ENCODE peak calls at places on chromosome 1, in nine cellular contexts. E, L, U, N, P, Z, K, G and S are unnamed samples. For H3K4me1 and H3K36me3, the result is how much of the 10 kb centered on the place peaks cover.

GRCh38 chr1:151314137-151314875 is 12.9 kb downstream of the PI4KB start:
- DNase-seq in E (peak), L (peak), U (peak), N (peak), P (peak), Z (peak), K (peak), G (no peak), S (peak)

GRCh38 chr1:2538376-2538775 is 8.3 kb upstream of the HES5 start:
- DNase-seq in E (no peak), L (no peak), U (no peak), N (no peak), P (no peak), Z (no peak), K (no peak), G (no peak), S (no peak)

GRCh38 chr1:48979940-48980339 is 203.2 kb upstream of the BEND5 start:
- DNase-seq in E (no peak), L (no peak), U (no peak), N (no peak), P (no peak), Z (no peak), K (no peak), G (no peak), S (no peak)

GRCh38 chr1:30295674-30296073 is 427.7 kb downstream of the MATN1 start:
- DNase-seq in E (no peak), L (no peak), U (no peak), N (peak), P (no peak), Z (no peak), K (peak), G (no peak), S (no peak)

GRCh38 chr1:37261129-37261528 is 213.3 kb upstream of the ZC3H12A start:
- DNase-seq in E (no peak), L (no peak), U (no peak), N (no peak), P (no peak), Z (no peak), K (no peak), G (no peak), S (no peak)

GRCh38 chr1:202860744-202861419 is 28.1 kb downstream of the RABIF start:
- DNase-seq in E (no peak), L (peak), U (peak), N (no peak), P (peak), Z (peak), K (peak), G (peak), S (peak)

GRCh38 chr1:196078691-196079090 is 529.5 kb downstream of the KCNT2 start:
- DNase-seq in E (no peak), L (no peak), U (no peak), N (no peak), P (no peak), Z (no peak), K (no peak), G (no peak), S (no peak)

GRCh38 chr1:193181985-193182384 is 4.4 kb downstream of the B3GALT2 start:
- DNase-seq in E (no peak), L (no peak), U (no peak), N (no peak), P (peak), Z (no peak), K (no peak), G (no peak), S (no peak)

GRCh38 chr1:187067160-187067559 is 238.4 kb downstream of the PLA2G4A start:
- DNase-seq in E (no peak), L (peak), U (no peak), N (no peak), P (no peak), Z (no peak), K (peak), G (no peak), S (no peak)

DNA sequence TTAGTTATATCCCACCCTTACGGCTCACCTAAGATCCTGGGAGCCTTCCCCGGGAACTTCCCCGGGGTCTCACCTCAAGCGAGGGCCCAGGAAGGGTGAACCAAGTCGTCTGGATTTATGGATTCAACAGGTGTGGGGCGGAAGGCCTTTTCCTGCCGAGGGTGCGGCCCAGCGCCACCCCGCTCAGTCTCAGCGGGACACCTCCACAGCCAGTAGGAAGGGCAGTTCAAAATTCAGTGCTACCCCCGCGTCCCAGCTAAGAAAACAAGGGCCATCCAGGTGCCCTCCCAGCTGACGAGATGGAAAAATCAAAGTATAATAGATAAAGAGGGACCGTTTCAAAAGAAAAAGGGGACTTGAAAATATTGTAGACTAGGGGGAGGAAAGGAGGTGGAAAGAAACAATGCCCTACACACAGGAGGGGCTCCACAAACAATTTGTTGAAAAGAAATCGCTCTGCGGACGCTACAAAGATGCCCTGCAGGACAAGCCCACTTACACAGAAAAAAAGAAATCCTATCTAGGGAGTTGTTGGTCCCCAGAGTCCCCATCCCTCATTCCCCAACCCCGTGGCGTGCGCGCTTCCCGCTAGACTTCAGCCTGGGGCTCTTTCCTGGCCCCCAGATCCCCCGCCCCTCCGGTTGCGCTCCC is 1.3 kb downstream of the SLC2A1 start:
- DNase-seq in E (no peak), L (no peak), U (no peak), N (no peak), P (peak), Z (peak), K (no peak), G (no peak), S (no peak)
- H3K4me1 ChIP-seq in E (half or more), L (half or more), U (under half), N (under half), P (under half), Z (under half), K (half or more), G (under half), S (under half)

GRCh38 chr1:12309783-12310742 is 80.2 kb downstream of the VPS13D start:
- DNase-seq in E (no peak), L (no peak), U (no peak), N (no peak), P (no peak), Z (peak), K (no peak), G (no peak), S (no peak)
- H3K36me3 ChIP-seq in E (half or more), L (half or more), U (under half), N (half or more), P (half or more), Z (under half), K (half or more), G (under half), S (under half)

GRCh38 chr1:42956739-42957138 is 1.9 kb downstream of the SLC2A1 start:
- DNase-seq in E (no peak), L (no peak), U (no peak), N (no peak), P (no peak), Z (no peak), K (no peak), G (no peak), S (no peak)

GRCh38 chr1:42955311-42956063 is 3.2 kb downstream of the SLC2A1 start:
- DNase-seq in E (no peak), L (no peak), U (no peak), N (no peak), P (no peak), Z (no peak), K (no peak), G (no peak), S (no peak)

GRCh38 chr1:42952353-42953001 is 6.2 kb downstream of the SLC2A1 start:
- DNase-seq in E (no peak), L (no peak), U (no peak), N (no peak), P (peak), Z (peak), K (no peak), G (no peak), S (no peak)

GRCh38 chr1:42951588-42951987 is 7.1 kb downstream of the SLC2A1 start:
- DNase-seq in E (no peak), L (no peak), U (no peak), N (no peak), P (no peak), Z (no peak), K (no peak), G (no peak), S (no peak)

GRCh38 chr1:42953182-42954180 is 5.2 kb downstream of the SLC2A1 start:
- DNase-seq in E (no peak), L (no peak), U (no peak), N (no peak), P (peak), Z (no peak), K (no peak), G (no peak), S (no peak)
- H3K4me3 ChIP-seq in E (peak), L (no peak), U (no peak), N (no peak), P (no peak), Z (no peak), K (no peak), G (no peak), S (no peak)

DNA sequence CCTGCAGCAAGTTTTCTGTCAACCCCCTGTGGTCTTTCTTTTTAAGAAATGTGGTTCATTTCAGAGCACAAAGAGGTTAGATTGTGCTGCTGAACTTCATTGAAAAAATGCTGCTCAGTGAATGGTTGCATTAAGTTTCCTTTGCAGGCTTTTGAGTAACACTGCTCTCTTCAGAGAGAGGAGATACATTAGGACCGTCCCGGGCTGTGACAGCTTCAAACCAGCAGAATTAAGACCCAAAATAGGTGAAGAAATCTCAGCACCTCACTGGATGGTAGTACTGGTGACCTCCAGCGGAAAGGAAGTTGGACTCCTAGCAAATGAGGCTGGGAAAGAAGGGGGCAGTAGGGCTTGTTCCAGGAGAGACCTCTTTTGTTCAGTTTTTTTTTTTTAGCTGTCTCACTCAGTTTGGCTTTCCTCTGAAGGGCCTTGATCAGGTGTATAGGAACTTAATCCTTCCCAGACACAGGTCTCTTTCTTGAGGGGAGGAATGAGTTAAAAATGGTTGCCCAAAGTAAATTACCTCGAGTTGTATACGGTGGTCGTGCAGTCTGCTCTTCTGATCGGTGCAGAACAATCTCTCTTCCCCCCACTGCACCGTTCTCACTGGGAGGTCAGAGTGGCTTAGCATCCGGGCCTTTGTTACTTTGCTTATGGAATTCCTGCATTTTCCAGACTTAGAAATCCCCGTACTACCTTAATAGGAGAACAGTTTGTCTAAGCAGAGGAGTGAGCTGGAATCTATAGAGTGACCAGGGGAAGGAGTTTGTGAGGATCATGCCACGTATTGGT is 81.0 kb downstream of the NDUFS5 start:
- DNase-seq in E (no peak), L (no peak), U (no peak), N (no peak), P (peak), Z (no peak), K (no peak), G (no peak), S (no peak)
- H3K4me1 ChIP-seq in E (half or more), L (half or more), U (under half), N (half or more), P (under half), Z (half or more), K (half or more), G (under half), S (under half)